ENCODE peak calls at places on chromosomes 11 and 22, in four cellular contexts. C is mammary epithelial cell, S is AG10803, B is transverse colon. A is an unnamed sample.

GRCh38 chr11:107590460-107591097 is 368 bp upstream of the ELMOD1 start:
- DNase-seq in B (no peak), C (no peak), S (no peak), A (no peak)

GRCh38 chr11:45511566-45511965 is 153.9 kb downstream of the CHST1 start:
- DNase-seq in C (no peak), S (no peak), B (no peak), A (no peak)

GRCh38 chr22:42462016-42462415 is 29.8 kb upstream of the NFAM1 start:
- DNase-seq in S (no peak), C (no peak), B (no peak), A (no peak)

GRCh38 chr11:69971741-69972140 is 106.4 kb upstream of the ANO1 start:
- DNase-seq in S (no peak), B (no peak), C (no peak), A (no peak)

GRCh38 chr11:117584056-117584830 is 212.8 kb downstream of the DSCAML1 start:
- DNase-seq in B (no peak), C (no peak), S (peak; percentile 40), A (peak; percentile 1)

GRCh38 chr11:104332110-104332509 is 168.2 kb upstream of the PDGFD start:
- DNase-seq in C (no peak), B (peak; percentile 17), S (no peak), A (no peak)

GRCh38 chr22:25976346-25976745 is 192.9 kb upstream of the SEZ6L start:
- DNase-seq in C (no peak), S (no peak), B (no peak), A (no peak)

GRCh38 chr11:78248191-78248590 is 59.5 kb downstream of the USP35 start:
- DNase-seq in B (no peak), S (peak; percentile 71), C (no peak), A (no peak)

GRCh38 chr11:10454506-10454901 is 560 bp upstream of the AMPD3 start:
- DNase-seq in B (no peak), C (no peak), S (no peak), A (no peak)

GRCh38 chr22:25627271-25627848 is 62.9 kb downstream of the GRK3 start:
- DNase-seq in S (no peak), C (peak; percentile 24), B (no peak), A (peak; percentile 3)

GRCh38 chr11:74319139-74319538 is 7.7 kb upstream of the P4HA3 start:
- DNase-seq in S (peak; percentile 90), C (peak; percentile 90), B (no peak), A (peak; percentile 93)

GRCh38 chr22:19800306-19800705 is 39.7 kb downstream of the TBX1 start:
- DNase-seq in C (no peak), B (no peak), S (no peak), A (no peak)

GRCh38 chr11:108007819-108008218 is 879 bp upstream of the CUL5 start:
- DNase-seq in C (no peak), B (no peak), S (no peak), A (no peak)

GRCh38 chr11:59040607-59041006 is 45.5 kb upstream of the GLYATL1B start:
- DNase-seq in C (no peak), B (no peak), S (no peak), A (no peak)

GRCh38 chr11:97269527-97269926 is 879.7 kb downstream of the JRKL start:
- DNase-seq in B (no peak), S (no peak), C (peak; percentile 4), A (peak; percentile 26)
- TF ChIP-seq CTCF in B (no peak), S (no peak), C (peak; percentile 30), A (peak; percentile 42)

GRCh38 chr22:22417495-22418162 is 90.9 kb downstream of the ZNF280B start:
- DNase-seq in B (no peak), S (no peak), C (no peak), A (no peak)
- H3K4me3 ChIP-seq in B (no peak overlapping the region), S (no peak overlapping the region), C (no peak overlapping the region), A (no peak overlapping the region)

GRCh38 chr11:67576742-67577475 is 6.7 kb upstream of the GSTP1 start:
- DNase-seq in C (no peak), B (no peak), S (no peak), A (no peak)
- TF ChIP-seq CTCF in C (no peak), B (no peak), S (no peak), A (no peak)

DNA sequence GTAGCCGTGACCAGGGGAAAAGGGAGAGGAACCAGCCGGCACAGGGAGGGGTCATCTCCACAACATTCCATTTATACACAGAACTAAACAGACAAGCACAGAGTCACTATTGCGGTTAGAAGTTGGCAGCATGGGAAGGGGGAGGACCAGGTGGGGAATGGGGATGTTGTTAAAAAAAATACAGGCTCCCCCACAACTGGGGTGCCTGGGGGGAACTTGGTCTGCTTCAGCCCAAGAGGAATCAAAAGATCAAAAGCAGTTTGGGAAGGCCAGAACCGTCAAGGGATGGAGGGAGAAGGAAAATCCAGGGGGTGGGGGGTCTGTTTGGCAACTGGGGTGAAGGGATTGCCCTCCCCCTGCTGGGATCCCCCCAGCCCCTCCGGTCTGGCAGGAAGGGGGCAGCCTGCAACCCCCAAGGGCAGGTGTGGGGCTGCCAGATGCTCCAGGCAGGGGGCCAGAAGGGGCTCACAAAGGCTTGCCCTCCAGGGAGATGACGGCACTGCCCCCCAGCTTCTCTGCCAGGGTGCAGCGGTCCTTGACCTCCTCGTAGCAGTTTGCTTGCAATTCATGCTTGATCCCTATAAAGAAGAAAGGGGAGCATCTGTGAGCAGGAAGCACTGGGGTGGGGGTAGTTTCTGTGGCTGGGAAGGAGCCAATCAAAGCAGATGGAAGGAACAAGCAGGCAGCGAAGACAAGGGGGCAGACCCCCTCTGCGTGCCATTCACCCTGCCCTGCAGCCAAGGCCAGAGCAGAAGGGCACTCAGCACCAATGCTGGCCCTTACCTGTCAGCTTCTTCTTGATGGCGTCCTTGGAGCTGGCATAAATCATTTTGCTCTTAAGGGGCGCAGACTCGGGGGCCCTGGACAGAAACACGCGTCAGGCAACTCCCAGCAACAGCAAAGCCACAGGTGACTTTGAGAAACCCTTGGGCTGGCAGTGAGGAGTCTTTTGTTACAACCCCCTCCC is 2.8 kb downstream of the CFL1 start:
- DNase-seq in S (no peak), C (no peak), B (peak; percentile 18), A (no peak)
- H3K4me3 ChIP-seq in S (peak overlapping the region; percentile 5), C (no peak overlapping the region), B (no peak overlapping the region), A (peak overlapping the region; percentile 96)

DNA sequence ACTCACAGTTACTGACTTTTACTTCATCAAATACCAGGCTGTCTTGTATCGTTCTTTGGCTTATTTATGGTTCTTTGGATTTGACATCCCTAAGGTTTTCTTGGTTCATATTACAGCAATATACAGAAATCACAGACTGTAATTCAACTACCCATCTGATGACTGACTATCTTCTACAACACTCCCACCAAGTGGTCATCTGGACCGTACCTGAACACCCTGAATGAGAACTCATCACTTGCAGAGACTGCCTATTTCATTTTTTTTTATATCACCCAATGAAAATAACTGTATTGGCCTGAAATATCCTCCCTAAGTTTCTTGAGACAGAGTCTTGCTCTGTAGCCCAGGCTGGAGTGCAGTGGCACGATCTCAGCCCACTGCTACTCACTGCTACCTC is 9.5 kb upstream of the UPB1 start:
- DNase-seq in C (peak; percentile 23), S (no peak), B (no peak), A (no peak)
- TF ChIP-seq CTCF in C (no peak), S (no peak), B (no peak), A (no peak)

GRCh38 chr11:128500488-128500887 is 86.9 kb downstream of the ETS1 start:
- DNase-seq in S (peak; percentile 43), B (no peak), C (no peak), A (no peak)

GRCh38 chr11:128501008-128501407 is 86.3 kb downstream of the ETS1 start:
- DNase-seq in S (no peak), C (no peak), B (no peak), A (no peak)

GRCh38 chr11:128503231-128503991 is 83.9 kb downstream of the ETS1 start:
- DNase-seq in S (peak; percentile 95), C (peak; percentile 92), B (no peak), A (peak; percentile 79)

GRCh38 chr11:128502736-128503135 is 84.6 kb downstream of the ETS1 start:
- DNase-seq in C (peak; percentile 89), S (peak; percentile 90), B (no peak), A (peak; percentile 94)

DNA sequence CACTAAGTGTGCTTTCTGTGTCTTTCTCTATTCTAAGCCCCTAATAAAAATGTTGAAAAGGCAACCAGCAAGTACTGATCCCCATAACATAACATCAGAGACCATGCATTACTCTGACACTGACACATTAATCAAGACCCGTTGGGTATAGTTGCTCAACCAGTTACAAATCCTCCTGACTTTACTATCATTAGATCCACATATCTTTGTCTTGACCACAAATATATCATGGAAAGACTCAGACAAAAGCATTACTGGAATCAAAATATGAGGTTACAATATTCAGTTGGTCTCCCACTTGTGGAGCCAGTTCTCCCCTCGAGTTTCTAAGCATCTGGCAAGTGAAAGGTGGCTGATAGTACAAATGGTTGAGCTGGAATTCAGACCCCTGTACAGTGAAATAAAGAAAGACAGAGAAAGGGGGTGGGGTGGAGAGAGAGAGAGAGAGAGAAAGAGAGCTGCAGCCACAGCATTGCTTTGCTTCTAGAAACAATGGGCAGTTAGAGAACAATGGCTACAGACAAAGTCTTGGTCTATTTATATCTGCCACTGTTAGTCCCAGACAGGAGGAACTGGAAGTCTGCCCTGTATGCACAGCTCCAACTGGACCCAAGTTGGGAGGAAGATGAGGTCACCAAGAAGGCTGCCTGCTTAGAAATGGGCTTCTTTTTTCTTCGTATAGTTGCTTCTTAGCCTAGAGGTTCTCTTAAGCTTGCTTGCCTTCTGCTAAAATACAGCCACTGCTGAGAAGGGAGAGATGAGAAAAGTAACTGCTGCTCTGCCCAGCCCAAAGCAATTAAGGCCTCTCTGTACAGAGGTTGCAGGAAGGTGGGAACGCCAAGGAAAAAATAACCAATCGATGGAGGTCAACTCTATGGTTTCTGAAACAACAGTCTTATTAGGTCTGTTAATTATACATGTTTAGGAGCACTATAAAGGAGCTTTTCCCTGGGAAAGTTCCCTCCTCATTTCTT is 85.5 kb downstream of the ETS1 start:
- DNase-seq in S (peak; percentile 87), B (no peak), C (no peak), A (peak; percentile 97)
- H3K4me3 ChIP-seq in S (no peak overlapping the region), B (no peak overlapping the region), C (no peak overlapping the region), A (peak overlapping the region; percentile 8)